ENCODE peak calls at places on chromosome 19, in four cellular contexts. One of them, this sample, is unnamed. For H3K36me3, the result is how much of the 10 kb centered on the place peaks cover.

GRCh38 chr19:17340302-17340870 is 3.0 kb downstream of the GTPBP3 start:
- DNase-seq in heart left ventricle: no peak
- DNase-seq in IMR-90: no peak
- DNase-seq in psoas muscle: peak
- DNase-seq in this sample: peak

GRCh38 chr19:10800488-10800887 is 35.5 kb downstream of the TMED1 start:
- DNase-seq in psoas muscle: no peak
- DNase-seq in heart left ventricle: peak
- DNase-seq in IMR-90: peak
- DNase-seq in this sample: no peak

GRCh38 chr19:29623726-29624488 is 17.8 kb downstream of the POP4 start:
- DNase-seq in psoas muscle: no peak
- DNase-seq in IMR-90: no peak
- DNase-seq in heart left ventricle: no peak
- DNase-seq in this sample: peak

GRCh38 chr19:28827382-28827781 is 385.6 kb downstream of the UQCRFS1 start:
- DNase-seq in IMR-90: no peak
- DNase-seq in heart left ventricle: no peak
- DNase-seq in psoas muscle: no peak
- DNase-seq in this sample: no peak

GRCh38 chr19:30690935-30691505 is 318.8 kb downstream of the ZNF536 start:
- DNase-seq in IMR-90: no peak
- DNase-seq in psoas muscle: no peak
- DNase-seq in heart left ventricle: no peak
- DNase-seq in this sample: no peak

GRCh38 chr19:12779162-12779993 is 4.0 kb upstream of the HOOK2 start:
- DNase-seq in IMR-90: peak
- DNase-seq in psoas muscle: peak
- DNase-seq in heart left ventricle: peak
- DNase-seq in this sample: no peak

GRCh38 chr19:45682908-45683307 is 8.8 kb downstream of the SNRPD2 start:
- DNase-seq in psoas muscle: no peak
- DNase-seq in heart left ventricle: no peak
- DNase-seq in IMR-90: no peak
- DNase-seq in this sample: no peak

GRCh38 chr19:3162418-3163229 is 15.9 kb upstream of the S1PR4 start:
- DNase-seq in heart left ventricle: no peak
- DNase-seq in IMR-90: no peak
- DNase-seq in psoas muscle: no peak
- DNase-seq in this sample: no peak

GRCh38 chr19:38252935-38253691 is 3.1 kb downstream of the PPP1R14A start:
- DNase-seq in IMR-90: no peak
- DNase-seq in heart left ventricle: peak
- DNase-seq in psoas muscle: no peak
- DNase-seq in this sample: peak

GRCh38 chr19:661427-662196 is 1.4 kb downstream of the RNF126 start:
- DNase-seq in psoas muscle: no peak
- DNase-seq in heart left ventricle: peak
- DNase-seq in IMR-90: no peak
- DNase-seq in this sample: peak

GRCh38 chr19:42410371-42410770 is 16.8 kb downstream of the LIPE start:
- DNase-seq in heart left ventricle: no peak
- DNase-seq in psoas muscle: no peak
- DNase-seq in IMR-90: no peak
- DNase-seq in this sample: no peak

GRCh38 chr19:6765738-6766356 is 1.4 kb downstream of the SH2D3A start:
- DNase-seq in heart left ventricle: no peak
- DNase-seq in IMR-90: no peak
- DNase-seq in psoas muscle: no peak
- DNase-seq in this sample: peak
- H3K27ac ChIP-seq in heart left ventricle: no peak
- H3K27ac ChIP-seq in IMR-90: no peak
- H3K27ac ChIP-seq in psoas muscle: no peak
- H3K27ac ChIP-seq in this sample: peak

GRCh38 chr19:5503598-5503997 is 48.4 kb downstream of the ZNRF4 start:
- DNase-seq in IMR-90: no peak
- DNase-seq in heart left ventricle: no peak
- DNase-seq in psoas muscle: no peak
- DNase-seq in this sample: no peak
- TF ChIP-seq CTCF in IMR-90: no peak
- TF ChIP-seq CTCF in heart left ventricle: no peak
- TF ChIP-seq CTCF in psoas muscle: no peak
- TF ChIP-seq CTCF in this sample: no peak

GRCh38 chr19:1816530-1817298 is 4.6 kb upstream of the ATP8B3 start:
- DNase-seq in IMR-90: no peak
- DNase-seq in psoas muscle: no peak
- DNase-seq in heart left ventricle: no peak
- DNase-seq in this sample: no peak

GRCh38 chr19:1817553-1818179 is 5.6 kb upstream of the ATP8B3 start:
- DNase-seq in psoas muscle: no peak
- DNase-seq in heart left ventricle: no peak
- DNase-seq in IMR-90: no peak
- DNase-seq in this sample: no peak

GRCh38 chr19:1819976-1820255 is 7.8 kb upstream of the ATP8B3 start:
- DNase-seq in heart left ventricle: no peak
- DNase-seq in psoas muscle: no peak
- DNase-seq in IMR-90: no peak
- DNase-seq in this sample: no peak

GRCh38 chr19:1818549-1819195 is 6.6 kb upstream of the ATP8B3 start:
- DNase-seq in psoas muscle: no peak
- DNase-seq in heart left ventricle: no peak
- DNase-seq in IMR-90: no peak
- DNase-seq in this sample: no peak

GRCh38 chr19:1819211-1819975 is 7.3 kb upstream of the ATP8B3 start:
- DNase-seq in psoas muscle: no peak
- DNase-seq in heart left ventricle: no peak
- DNase-seq in IMR-90: no peak
- DNase-seq in this sample: no peak
- H3K36me3 ChIP-seq in psoas muscle: half or more
- H3K36me3 ChIP-seq in heart left ventricle: half or more
- H3K36me3 ChIP-seq in IMR-90: half or more
- H3K36me3 ChIP-seq in this sample: under half

GRCh38 chr19:18363787-18364186 is 22.2 kb upstream of the GDF15 start:
- DNase-seq in IMR-90: no peak
- DNase-seq in psoas muscle: no peak
- DNase-seq in heart left ventricle: no peak
- DNase-seq in this sample: no peak

GRCh38 chr19:18361646-18362045 is 21.2 kb downstream of the PGPEP1 start:
- DNase-seq in IMR-90: peak
- DNase-seq in heart left ventricle: no peak
- DNase-seq in psoas muscle: no peak
- DNase-seq in this sample: no peak

GRCh38 chr19:18366027-18366435 is 19.9 kb upstream of the GDF15 start:
- DNase-seq in IMR-90: no peak
- DNase-seq in heart left ventricle: no peak
- DNase-seq in psoas muscle: no peak
- DNase-seq in this sample: no peak

GRCh38 chr19:18362934-18363542 is 22.6 kb downstream of the PGPEP1 start:
- DNase-seq in psoas muscle: no peak
- DNase-seq in IMR-90: no peak
- DNase-seq in heart left ventricle: no peak
- DNase-seq in this sample: no peak

DNA sequence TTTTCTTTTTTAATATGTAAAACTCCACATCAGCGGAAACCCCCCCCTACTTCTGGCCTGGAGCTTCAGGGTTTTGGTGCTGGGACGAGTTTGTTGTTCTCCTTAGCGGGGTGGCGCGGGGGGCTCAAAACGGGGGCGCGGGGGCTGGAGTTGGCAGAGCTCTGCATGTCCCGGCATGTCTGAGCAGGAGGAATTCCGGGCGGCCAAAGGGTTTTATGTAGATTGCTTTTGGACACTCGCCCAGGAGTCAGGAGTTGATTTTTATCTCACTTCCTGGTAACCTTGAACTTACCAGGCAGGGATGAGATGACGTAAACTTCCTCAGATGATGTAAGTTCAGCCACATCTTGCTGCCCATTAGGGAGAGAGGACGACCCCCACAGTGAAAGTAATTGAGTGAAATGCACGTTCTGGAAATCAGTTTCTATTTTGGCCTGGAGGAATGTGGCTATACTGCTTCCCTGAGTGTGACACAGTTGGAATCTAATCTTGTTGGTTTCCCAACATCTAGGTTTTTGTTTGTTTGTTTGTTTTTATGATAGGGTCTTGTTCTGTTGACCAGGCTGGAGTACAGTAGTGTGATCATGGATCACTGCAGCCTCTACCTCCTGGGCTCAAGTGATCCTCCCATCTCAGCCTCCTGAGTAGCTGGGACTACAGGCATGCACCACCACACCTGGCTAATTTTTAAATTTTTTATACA is 21.0 kb upstream of the GDF15 start:
- DNase-seq in psoas muscle: no peak
- DNase-seq in IMR-90: peak
- DNase-seq in heart left ventricle: peak
- DNase-seq in this sample: peak
- H3K27ac ChIP-seq in psoas muscle: peak
- H3K27ac ChIP-seq in IMR-90: peak
- H3K27ac ChIP-seq in heart left ventricle: peak
- H3K27ac ChIP-seq in this sample: peak

DNA sequence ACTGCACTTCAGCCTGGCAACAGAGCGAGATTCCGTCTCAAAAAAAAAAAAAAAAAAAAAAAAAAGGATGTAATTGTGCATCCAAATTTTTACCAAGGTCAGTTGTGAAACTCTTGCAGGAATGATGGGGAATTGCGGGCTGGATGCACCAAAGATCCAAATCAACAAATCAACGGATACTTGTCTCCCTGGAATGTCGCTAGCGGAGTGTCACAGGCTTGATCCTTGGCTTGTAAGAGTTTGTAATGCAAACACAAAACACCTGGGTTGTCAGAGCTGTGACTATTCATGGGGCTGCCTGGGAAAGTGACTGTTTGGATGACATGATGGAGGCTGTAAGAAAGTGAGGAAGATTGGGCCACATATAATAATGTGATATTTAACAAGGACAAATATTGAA is 4.2 kb downstream of the KANK3 start:
- DNase-seq in IMR-90: no peak
- DNase-seq in heart left ventricle: no peak
- DNase-seq in psoas muscle: no peak
- DNase-seq in this sample: no peak
- TF ChIP-seq CTCF in IMR-90: no peak
- TF ChIP-seq CTCF in heart left ventricle: no peak
- TF ChIP-seq CTCF in psoas muscle: no peak
- TF ChIP-seq CTCF in this sample: no peak

DNA sequence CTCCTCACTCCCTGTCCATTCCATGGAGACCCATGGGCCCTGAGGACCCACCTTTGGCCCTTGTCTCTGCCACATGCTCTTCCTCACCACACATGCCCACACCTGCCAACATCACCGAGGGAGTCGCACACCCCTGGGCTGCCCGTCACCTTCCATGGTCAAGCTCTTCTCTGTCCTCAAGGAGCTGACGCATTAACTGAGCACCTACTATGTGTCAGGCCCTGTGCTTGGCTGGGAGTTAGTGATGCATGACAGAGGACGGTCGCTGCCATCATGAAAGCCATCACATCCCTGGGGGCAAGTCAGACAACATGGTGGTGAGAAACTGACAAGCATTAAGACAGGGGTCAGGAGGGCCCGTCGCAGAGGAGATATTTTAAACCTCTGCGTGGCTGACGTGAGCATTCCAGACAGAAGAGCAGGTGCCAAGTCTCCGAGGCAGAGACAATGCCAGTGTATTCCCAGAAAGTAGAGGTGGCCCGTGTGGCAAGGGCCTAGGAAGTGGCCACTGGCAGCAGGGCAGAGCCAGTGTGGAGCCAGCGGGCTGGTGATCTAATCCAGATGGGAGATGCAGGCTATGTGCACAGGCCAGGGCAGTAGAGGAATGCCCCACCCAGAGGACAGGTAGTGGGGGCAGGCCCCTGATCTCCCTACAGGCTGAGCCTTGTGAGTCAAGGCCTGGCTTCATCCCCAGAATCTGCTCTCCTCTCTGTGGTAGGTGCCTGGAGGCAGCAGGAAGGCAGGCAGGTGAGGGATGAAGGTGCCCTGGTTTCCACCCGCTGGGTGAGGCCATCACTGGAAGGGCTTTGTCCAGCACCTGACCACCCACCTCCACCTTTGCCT is 21.2 kb downstream of the ELAVL1 start:
- DNase-seq in IMR-90: no peak
- DNase-seq in psoas muscle: no peak
- DNase-seq in heart left ventricle: no peak
- DNase-seq in this sample: no peak
- H3K36me3 ChIP-seq in IMR-90: half or more
- H3K36me3 ChIP-seq in psoas muscle: half or more
- H3K36me3 ChIP-seq in heart left ventricle: under half
- H3K36me3 ChIP-seq in this sample: half or more

DNA sequence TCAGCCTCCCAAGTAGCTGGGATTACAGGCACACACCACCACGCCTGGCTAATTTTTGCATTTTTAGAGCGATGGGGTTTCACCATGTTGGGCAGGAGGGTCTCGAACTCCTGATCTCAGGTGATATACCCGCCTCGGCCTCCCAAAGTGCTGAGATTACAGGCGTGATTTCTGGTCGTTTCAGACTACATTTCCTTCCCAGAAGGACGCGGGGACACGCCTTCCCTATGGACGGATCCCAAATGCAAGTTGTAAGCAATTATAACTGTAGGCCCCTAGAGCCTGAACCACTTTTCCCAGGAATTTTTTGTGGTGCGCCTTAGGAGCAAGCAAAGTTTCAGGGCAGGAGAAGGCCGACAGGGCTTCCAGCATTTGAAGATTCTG is 17.8 kb upstream of the ZNF331 start:
- DNase-seq in psoas muscle: peak
- DNase-seq in IMR-90: no peak
- DNase-seq in heart left ventricle: no peak
- DNase-seq in this sample: no peak
- H3K27ac ChIP-seq in psoas muscle: peak
- H3K27ac ChIP-seq in IMR-90: peak
- H3K27ac ChIP-seq in heart left ventricle: peak
- H3K27ac ChIP-seq in this sample: peak

This sample was measured in Peyer's patch.